ENCODE peak calls at places on chromosome 9, in four cellular contexts. T is HuH-7, P is bronchial epithelial cell, R is AG08396. W is an unnamed sample.

GRCh38 chr9:81517954-81518353 is 171.4 kb downstream of the TLE1 start:
- DNase-seq in R (no peak), P (peak), T (no peak), W (no peak)

GRCh38 chr9:98627291-98627690 is 81.4 kb downstream of the GABBR2 start:
- DNase-seq in P (peak), T (no peak), R (peak), W (no peak)

GRCh38 chr9:133708770-133709611 is 29.2 kb downstream of the SARDH start:
- DNase-seq in T (no peak), R (no peak), P (no peak), W (no peak)

GRCh38 chr9:97983524-97984187 is 515 bp downstream of the ANP32B start:
- DNase-seq in R (peak), T (peak), P (peak), W (no peak)

GRCh38 chr9:98805506-98806272 is 1.8 kb upstream of the GALNT12 start:
- DNase-seq in T (no peak), R (no peak), P (peak), W (peak)

GRCh38 chr9:81141952-81142351 is 547.4 kb downstream of the TLE1 start:
- DNase-seq in T (no peak), P (no peak), R (no peak), W (no peak)

GRCh38 chr9:76266649-76267627 is 127.3 kb downstream of the RFK start:
- DNase-seq in R (no peak), P (no peak), T (no peak), W (no peak)

GRCh38 chr9:136117291-136118060 is 1.2 kb downstream of the TMEM250 start:
- DNase-seq in T (no peak), P (no peak), R (no peak), W (no peak)

GRCh38 chr9:132241840-132242620 is 80.2 kb downstream of the NTNG2 start:
- DNase-seq in T (no peak), R (no peak), P (no peak), W (no peak)

GRCh38 chr9:93005876-93006275 is 52.6 kb upstream of the SUSD3 start:
- DNase-seq in T (no peak), P (no peak), R (no peak), W (no peak)

GRCh38 chr9:30673132-30673531 is 1711.3 kb upstream of the ACO1 start:
- DNase-seq in R (no peak), P (peak), T (no peak), W (no peak)

GRCh38 chr9:133771486-133772482 is 33.6 kb upstream of the SARDH start:
- DNase-seq in T (no peak), R (no peak), P (no peak), W (no peak)

GRCh38 chr9:36151306-36152210 is 15.0 kb downstream of the GLIPR2 start:
- DNase-seq in R (no peak), P (peak), T (no peak), W (no peak)

GRCh38 chr9:124800306-124801259 is 23.6 kb downstream of the OLFML2A start:
- DNase-seq in P (peak), T (no peak), R (peak), W (peak)

GRCh38 chr9:134666801-134667200 is 25.2 kb downstream of the COL5A1 start:
- DNase-seq in T (no peak), P (peak), R (peak), W (no peak)

GRCh38 chr9:98222885-98223640 is 30.6 kb upstream of the CORO2A start:
- DNase-seq in T (no peak), P (peak), R (peak), W (no peak)

GRCh38 chr9:115524467-115525059 is 406.6 kb upstream of the TNC start:
- DNase-seq in R (peak), T (peak), P (peak), W (peak)

GRCh38 chr9:136092741-136093140 is 2.3 kb downstream of the NACC2 start:
- DNase-seq in P (no peak), R (no peak), T (no peak), W (no peak)

GRCh38 chr9:91766301-91766700 is 183.7 kb downstream of the ROR2 start:
- DNase-seq in T (no peak), R (no peak), P (no peak), W (no peak)

GRCh38 chr9:105065119-105066088 is 137.4 kb upstream of the ABCA1 start:
- DNase-seq in T (peak), R (no peak), P (no peak), W (peak)

GRCh38 chr9:78354980-78355379 is 58.1 kb downstream of the PSAT1 start:
- DNase-seq in R (no peak), T (no peak), P (no peak), W (no peak)

GRCh38 chr9:89469003-89469402 is 28.9 kb downstream of the SEMA4D start:
- DNase-seq in P (no peak), T (no peak), R (no peak), W (no peak)

GRCh38 chr9:101536938-101537337 is 3.3 kb downstream of the RNF20 start:
- DNase-seq in T (peak), P (peak), R (peak), W (no peak)

GRCh38 chr9:136243631-136244030 is 2.0 kb downstream of the QSOX2 start:
- DNase-seq in P (no peak), T (no peak), R (no peak), W (no peak)

GRCh38 chr9:75163764-75164163 is 75.5 kb downstream of the OSTF1 start:
- DNase-seq in R (no peak), T (no peak), P (no peak), W (no peak)

GRCh38 chr9:86783884-86784283 is 163.4 kb downstream of the GAS1 start:
- DNase-seq in T (no peak), R (no peak), P (peak), W (no peak)

GRCh38 chr9:121708768-121709488 is 57.5 kb downstream of the DAB2IP start:
- DNase-seq in R (peak), T (no peak), P (no peak), W (no peak)

GRCh38 chr9:133121200-133122166 is at the start of gene RALGDS:
- DNase-seq in T (peak), P (peak), R (peak), W (no peak)

GRCh38 chr9:98087420-98088354 is 31.2 kb downstream of the NANS start:
- DNase-seq in P (peak), R (peak), T (no peak), W (no peak)

GRCh38 chr9:18393340-18394130 is 80.4 kb upstream of the ADAMTSL1 start:
- DNase-seq in T (no peak), P (peak), R (peak), W (peak)

GRCh38 chr9:133539434-133539833 is 4.9 kb downstream of the ADAMTSL2 start:
- DNase-seq in R (no peak), T (no peak), P (no peak), W (no peak)

GRCh38 chr9:38212016-38212415 is 143.0 kb upstream of the SHB start:
- DNase-seq in T (no peak), R (no peak), P (no peak), W (no peak)